ENCODE peak calls at places on chromosomes 5 and 9, in seven cellular contexts. Z is GM23338; K is foreskin keratinocyte; I is transverse colon; W is CD8-positive, alpha-beta T cell; T is neural progenitor cell; J is spleen. X is an unnamed sample. For H3K27me3, the result is how much of the 10 kb centered on the place peaks cover.

GRCh38 chr9:137478613-137479314 is 19.6 kb upstream of the NSMF start:
- DNase-seq in Z (peak), K (peak), I (no peak), W (no peak), T (no peak), J (peak), X (no peak)

GRCh38 chr5:1737790-1738405 is 61.7 kb downstream of the MRPL36 start:
- DNase-seq in Z (peak), K (peak), I (no peak), W (peak), T (peak), J (no peak), X (no peak)

GRCh38 chr5:54889826-54890225 is 95.6 kb downstream of the ESM1 start:
- DNase-seq in Z (no peak), K (peak), I (no peak), W (no peak), T (no peak), J (no peak), X (no peak)

GRCh38 chr9:126150411-126151030 is 176.1 kb upstream of the MVB12B start:
- DNase-seq in Z (no peak), K (no peak), I (no peak), W (no peak), T (no peak), J (peak), X (no peak)

GRCh38 chr9:6930827-6931226 is 173.1 kb downstream of the KDM4C start:
- DNase-seq in Z (no peak), K (peak), I (no peak), W (no peak), T (no peak), J (no peak), X (no peak)

GRCh38 chr5:57429513-57430120 is 53.0 kb downstream of the ACTBL2 start:
- DNase-seq in Z (no peak), K (no peak), I (no peak), W (no peak), T (no peak), J (no peak), X (no peak)

GRCh38 chr5:22372376-22372775 is 480.8 kb downstream of the CDH12 start:
- DNase-seq in Z (no peak), K (peak), I (no peak), W (no peak), T (no peak), J (no peak), X (no peak)

GRCh38 chr5:153476767-153477166 is 13.7 kb upstream of the GRIA1 start:
- DNase-seq in Z (peak), K (peak), I (no peak), W (no peak), T (no peak), J (no peak), X (no peak)

GRCh38 chr5:159933531-159934485 is 17.5 kb downstream of the ADRA1B start:
- DNase-seq in Z (no peak), K (no peak), I (no peak), W (no peak), T (no peak), J (no peak), X (no peak)

GRCh38 chr5:148998174-148998797 is 64.6 kb downstream of the SH3TC2 start:
- DNase-seq in Z (peak), K (peak), I (no peak), W (no peak), T (peak), J (no peak), X (no peak)

GRCh38 chr5:160685695-160686094 is 166.3 kb downstream of the ATP10B start:
- DNase-seq in Z (peak), K (no peak), I (no peak), W (no peak), T (peak), J (no peak), X (no peak)

GRCh38 chr5:169695919-169696490 is 58.9 kb downstream of the DOCK2 start:
- DNase-seq in Z (no peak), K (peak), I (no peak), W (no peak), T (no peak), J (no peak), X (no peak)

GRCh38 chr5:149931992-149932436 is 12.6 kb downstream of the PDE6A start:
- DNase-seq in Z (no peak), K (no peak), I (no peak), W (no peak), T (no peak), J (no peak), X (no peak)

GRCh38 chr9:15221746-15222145 is 85.3 kb downstream of the TTC39B start:
- DNase-seq in Z (no peak), K (no peak), I (no peak), W (no peak), T (no peak), J (no peak), X (no peak)

GRCh38 chr5:41457942-41458341 is 52.5 kb downstream of the PLCXD3 start:
- DNase-seq in Z (no peak), K (no peak), I (no peak), W (no peak), T (no peak), J (no peak), X (no peak)

GRCh38 chr9:88420227-88420626 is 32.0 kb downstream of the SPIN1 start:
- DNase-seq in Z (no peak), K (no peak), I (no peak), W (no peak), T (no peak), J (no peak), X (no peak)

GRCh38 chr5:76303917-76304316 is 99.2 kb upstream of the IQGAP2 start:
- DNase-seq in Z (no peak), K (peak), I (peak), W (peak), T (no peak), J (no peak), X (peak)

GRCh38 chr9:68997676-68998075 is 16.2 kb downstream of the PRKACG start:
- DNase-seq in Z (no peak), K (no peak), I (no peak), W (no peak), T (peak), J (no peak), X (no peak)

GRCh38 chr9:89277454-89277853 is 33.5 kb upstream of the CKS2 start:
- DNase-seq in Z (no peak), K (no peak), I (peak), W (no peak), T (no peak), J (no peak), X (no peak)

GRCh38 chr9:38164659-38165221 is 95.7 kb upstream of the SHB start:
- DNase-seq in Z (no peak), K (no peak), I (no peak), W (no peak), T (no peak), J (no peak), X (no peak)

GRCh38 chr9:2657427-2657826 is 35.8 kb downstream of the VLDLR start:
- DNase-seq in Z (no peak), K (no peak), I (no peak), W (peak), T (no peak), J (peak), X (no peak)

GRCh38 chr5:171155621-171156020 is 153.4 kb upstream of the TLX3 start:
- DNase-seq in Z (no peak), K (peak), I (no peak), W (no peak), T (no peak), J (no peak), X (no peak)

GRCh38 chr9:33469891-33470290 is 3.8 kb downstream of the NOL6 start:
- DNase-seq in Z (no peak), K (no peak), I (no peak), W (no peak), T (no peak), J (peak), X (no peak)

GRCh38 chr9:19485193-19485592 is 76.4 kb downstream of the ACER2 start:
- DNase-seq in Z (no peak), K (no peak), I (no peak), W (no peak), T (no peak), J (no peak), X (no peak)

GRCh38 chr5:99320461-99320860 is 391.7 kb upstream of the CHD1 start:
- DNase-seq in Z (peak), K (peak), I (no peak), W (no peak), T (peak), J (no peak), X (no peak)

GRCh38 chr9:134066546-134066922 is 1.3 kb downstream of the BRD3 start:
- DNase-seq in Z (no peak), K (no peak), I (no peak), W (no peak), T (peak), J (no peak), X (no peak)

GRCh38 chr9:125521462-125522327 is 185.3 kb downstream of the MAPKAP1 start:
- DNase-seq in Z (no peak), K (peak), I (no peak), W (no peak), T (no peak), J (no peak), X (peak)

GRCh38 chr5:41337240-41337639 is 123.9 kb upstream of the C6 start:
- DNase-seq in Z (no peak), K (no peak), I (no peak), W (no peak), T (no peak), J (no peak), X (no peak)

GRCh38 chr5:124262443-124262842 is 484.0 kb downstream of the ZNF608 start:
- DNase-seq in Z (peak), K (no peak), I (no peak), W (no peak), T (peak), J (no peak), X (no peak)

GRCh38 chr5:135067587-135067986 is 33.6 kb upstream of the PITX1 start:
- DNase-seq in Z (no peak), K (no peak), I (no peak), W (no peak), T (no peak), J (peak), X (no peak)

GRCh38 chr9:97911528-97911927 is 10.8 kb downstream of the TRMO start:
- DNase-seq in Z (no peak), K (no peak), I (no peak), W (no peak), T (no peak), J (no peak), X (no peak)

GRCh38 chr5:73321757-73322452 is 126.7 kb downstream of the FOXD1 start:
- DNase-seq in Z (no peak), K (peak), I (no peak), W (no peak), T (no peak), J (no peak), X (no peak)

GRCh38 chr5:159660401-159660800 is 255.9 kb upstream of the ADRA1B start:
- DNase-seq in Z (no peak), K (peak), I (no peak), W (no peak), T (no peak), J (no peak), X (no peak)

GRCh38 chr5:31047621-31048020 is 145.9 kb upstream of the CDH6 start:
- DNase-seq in Z (no peak), K (no peak), I (no peak), W (no peak), T (no peak), J (no peak), X (no peak)

GRCh38 chr5:41433552-41434181 is 76.7 kb downstream of the PLCXD3 start:
- DNase-seq in Z (peak), K (no peak), I (no peak), W (no peak), T (peak), J (no peak), X (no peak)

GRCh38 chr9:89623925-89624420 is 19.2 kb downstream of the GADD45G start:
- DNase-seq in Z (no peak), K (no peak), I (peak), W (no peak), T (no peak), J (no peak), X (no peak)

GRCh38 chr9:122031157-122031556 is 62.0 kb downstream of the TTLL11 start:
- DNase-seq in Z (no peak), K (no peak), I (no peak), W (no peak), T (no peak), J (no peak), X (no peak)

GRCh38 chr9:130891699-130892502 is 4.7 kb downstream of the QRFP start:
- DNase-seq in Z (no peak), K (no peak), I (no peak), W (no peak), T (no peak), J (peak), X (no peak)

GRCh38 chr5:166165600-166165999 is 2125.8 kb upstream of the WWC1 start:
- DNase-seq in Z (peak), K (peak), I (no peak), W (no peak), T (peak), J (no peak), X (no peak)

GRCh38 chr5:74934949-74935751 is 69.0 kb upstream of the FAM169A start:
- DNase-seq in Z (peak), K (no peak), I (no peak), W (peak), T (peak), J (no peak), X (no peak)

GRCh38 chr9:127346584-127346983 is 50.4 kb upstream of the SLC2A8 start:
- DNase-seq in Z (no peak), K (no peak), I (no peak), W (no peak), T (no peak), J (no peak), X (no peak)

GRCh38 chr9:127341152-127341551 is 55.8 kb upstream of the SLC2A8 start:
- DNase-seq in Z (no peak), K (no peak), I (no peak), W (no peak), T (no peak), J (no peak), X (no peak)

GRCh38 chr9:127347831-127348699 is 48.9 kb upstream of the SLC2A8 start:
- DNase-seq in Z (peak), K (peak), I (no peak), W (no peak), T (no peak), J (no peak), X (no peak)

GRCh38 chr9:127345566-127345965 is 51.4 kb upstream of the SLC2A8 start:
- DNase-seq in Z (no peak), K (no peak), I (no peak), W (no peak), T (no peak), J (no peak), X (no peak)

GRCh38 chr9:127344373-127344995 is 52.5 kb upstream of the SLC2A8 start:
- DNase-seq in Z (no peak), K (peak), I (no peak), W (no peak), T (no peak), J (no peak), X (no peak)
- H3K27ac ChIP-seq in Z (no peak), K (no peak), I (no peak), W (no peak), T (no peak), J (no peak), X (no peak)

DNA sequence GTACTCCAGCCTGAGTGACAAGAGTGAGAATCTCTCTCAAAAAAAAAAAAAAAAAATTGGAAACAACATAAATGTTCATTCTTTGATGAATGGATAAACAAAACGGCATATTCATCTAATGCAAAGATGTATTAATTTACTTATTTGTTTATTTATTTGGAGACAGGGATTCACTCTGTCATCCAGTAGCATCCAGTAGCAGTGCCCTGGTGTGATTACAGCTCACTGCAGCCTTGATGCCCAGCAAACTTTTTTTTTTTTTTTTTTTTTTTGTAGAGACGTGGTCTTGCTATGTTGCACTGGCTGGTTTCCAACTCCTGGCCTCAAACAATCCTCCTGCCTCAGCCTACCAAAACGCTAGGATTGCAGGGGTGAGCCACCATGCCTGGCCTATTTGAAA is 24.4 kb downstream of the OR2V2 start:
- DNase-seq in Z (no peak), K (no peak), I (no peak), W (no peak), T (no peak), J (no peak), X (no peak)
- H3K27me3 ChIP-seq in Z (under half), K (under half), I (half or more), W (under half), T (half or more), J (half or more), X (half or more)

GRCh38 chr9:86614871-86615849 is 260.9 kb upstream of the TUT7 start:
- DNase-seq in Z (peak), K (peak), I (no peak), W (no peak), T (peak), J (no peak), X (no peak)
- TF ChIP-seq CTCF in Z (peak), K (peak), I (peak), W (no peak), T (peak), J (no peak), X (peak)

DNA sequence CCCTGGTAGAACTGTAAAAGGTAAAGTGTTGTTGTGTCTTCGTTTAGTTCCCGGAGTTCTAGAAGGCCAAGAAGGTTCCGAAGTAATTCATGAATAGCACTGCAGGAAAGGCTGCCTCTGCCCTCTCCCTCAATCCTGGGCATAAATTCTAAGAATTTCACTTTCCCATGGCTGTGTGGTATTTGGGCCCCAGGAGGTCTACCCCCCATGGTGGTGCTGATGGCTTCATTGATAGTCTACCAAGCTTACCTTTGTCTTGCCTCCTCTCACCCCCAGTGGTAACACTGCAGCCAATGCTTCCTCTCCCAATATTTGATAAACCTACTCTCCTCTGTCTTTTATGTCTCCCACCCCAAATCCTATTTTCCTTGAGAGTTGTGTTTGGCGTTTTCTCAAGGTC is 39.5 kb downstream of the ADAMTS16 start:
- DNase-seq in Z (peak), K (no peak), I (no peak), W (no peak), T (peak), J (no peak), X (no peak)
- H3K27ac ChIP-seq in Z (peak), K (no peak), I (no peak), W (no peak), T (no peak), J (no peak), X (no peak)

GRCh38 chr5:53480474-53481353 is at the start of gene FST:
- DNase-seq in Z (peak), K (no peak), I (no peak), W (no peak), T (peak), J (peak), X (no peak)
- H3K27me3 ChIP-seq in Z (under half), K (under half), I (half or more), W (under half), T (under half), J (under half), X (under half)

DNA sequence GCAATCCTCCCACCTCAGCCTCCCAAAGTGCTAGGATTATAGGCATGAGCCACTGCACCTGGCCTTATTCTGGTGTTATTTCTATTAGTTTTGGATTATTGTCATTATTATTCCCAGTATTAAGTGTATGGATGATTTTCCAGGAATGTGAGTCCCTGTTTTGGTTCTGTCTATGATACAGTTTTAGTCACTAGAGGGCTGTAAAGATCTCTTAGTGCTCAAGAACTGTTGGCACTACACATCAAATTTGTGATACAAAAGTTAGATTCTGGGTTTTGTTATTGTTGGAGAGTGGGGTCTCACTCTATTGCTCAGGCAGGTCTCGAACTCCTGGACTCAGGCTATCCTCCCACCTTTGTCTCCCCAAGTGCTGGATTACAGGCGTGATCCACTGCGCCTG is 12.1 kb downstream of the CCL28 start:
- DNase-seq in Z (no peak), K (no peak), I (no peak), W (no peak), T (no peak), J (no peak), X (no peak)
- TF ChIP-seq CTCF in Z (no peak), K (peak), I (no peak), W (no peak), T (no peak), J (no peak), X (no peak)

GRCh38 chr5:78549043-78549442 is 99.5 kb downstream of the LHFPL2 start:
- DNase-seq in Z (no peak), K (no peak), I (peak), W (no peak), T (no peak), J (no peak), X (no peak)
- H3K27ac ChIP-seq in Z (no peak), K (no peak), I (peak), W (no peak), T (no peak), J (no peak), X (no peak)

GRCh38 chr5:181050016-181050415 is 9.9 kb downstream of the BTNL9 start:
- DNase-seq in Z (no peak), K (no peak), I (no peak), W (no peak), T (no peak), J (no peak), X (no peak)
- H3K27me3 ChIP-seq in Z (half or more), K (half or more), I (half or more), W (under half), T (half or more), J (half or more), X (half or more)

GRCh38 chr5:163306421-163306820 is 131.0 kb upstream of the CCNG1 start:
- DNase-seq in Z (peak), K (no peak), I (no peak), W (no peak), T (peak), J (no peak), X (no peak)
- TF ChIP-seq CTCF in Z (peak), K (peak), I (peak), W (no peak), T (peak), J (no peak), X (no peak)

DNA sequence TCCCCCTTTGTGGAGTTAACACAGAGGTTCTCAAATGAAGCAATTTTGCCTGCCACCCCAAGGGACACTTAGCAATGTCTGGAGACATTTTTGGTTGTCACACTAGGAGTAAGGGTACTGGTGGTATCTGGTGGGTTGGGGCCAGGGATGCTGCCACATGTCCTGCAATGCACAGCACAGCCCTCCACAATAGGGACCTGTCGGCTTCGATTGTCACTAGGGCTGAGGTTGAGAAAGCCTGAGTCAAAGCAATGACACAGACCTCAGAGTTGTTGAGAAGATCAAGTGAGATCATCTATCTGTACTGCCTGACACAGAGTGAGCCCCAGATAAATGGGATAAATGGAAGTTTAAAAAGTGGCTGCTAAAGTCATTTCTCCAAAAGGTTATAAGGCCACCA is 249.2 kb upstream of the KLF4 start:
- DNase-seq in Z (no peak), K (peak), I (no peak), W (no peak), T (no peak), J (no peak), X (no peak)
- H3K27ac ChIP-seq in Z (no peak), K (peak), I (peak), W (no peak), T (no peak), J (no peak), X (no peak)

X was measured in CD4-positive, alpha-beta T cell.